ENCODE peak calls at places on chromosomes 5 and 9, in four cellular contexts. U, M, J and G are unnamed samples.

GRCh38 chr5:125278711-125279110 is 532.3 kb upstream of the ZNF608 start:
- DNase-seq in U (no peak), M (no peak), J (no peak), G (no peak)

GRCh38 chr9:92439921-92440750 is 15.9 kb upstream of the OMD start:
- DNase-seq in U (no peak), M (no peak), J (no peak), G (no peak)

GRCh38 chr5:78221467-78221866 is 73.0 kb downstream of the AP3B1 start:
- DNase-seq in U (no peak), M (no peak), J (no peak), G (no peak)

GRCh38 chr5:463952-464351 is 21.0 kb downstream of the EXOC3 start:
- DNase-seq in U (no peak), M (no peak), J (no peak), G (peak)

GRCh38 chr5:54357371-54358058 is 47.1 kb upstream of the ARL15 start:
- DNase-seq in U (no peak), M (no peak), J (no peak), G (no peak)

GRCh38 chr9:21728781-21729180 is 73.7 kb upstream of the MTAP start:
- DNase-seq in U (no peak), M (no peak), J (no peak), G (no peak)

GRCh38 chr5:137741718-137742117 is 5.8 kb upstream of the KLHL3 start:
- DNase-seq in U (no peak), M (peak), J (no peak), G (no peak)

GRCh38 chr9:108665856-108666784 is 189.7 kb downstream of the ACTL7B start:
- DNase-seq in U (no peak), M (peak), J (no peak), G (no peak)

GRCh38 chr5:34684281-34684979 is 28.3 kb downstream of the RAI14 start:
- DNase-seq in U (no peak), M (peak), J (no peak), G (no peak)

GRCh38 chr5:130116431-130116830 is 212.2 kb downstream of the CHSY3 start:
- DNase-seq in U (no peak), M (no peak), J (no peak), G (no peak)

GRCh38 chr5:74517700-74518099 is 122.8 kb downstream of the ENC1 start:
- DNase-seq in U (no peak), M (no peak), J (no peak), G (no peak)

GRCh38 chr9:14313378-14313940 is 482 bp downstream of the NFIB start:
- DNase-seq in U (peak), M (no peak), J (no peak), G (peak)

GRCh38 chr5:72847439-72847838 is 31.0 kb downstream of the TNPO1 start:
- DNase-seq in U (no peak), M (no peak), J (no peak), G (no peak)

GRCh38 chr5:68744196-68744595 is 349.6 kb upstream of the SLC30A5 start:
- DNase-seq in U (no peak), M (no peak), J (no peak), G (no peak)

GRCh38 chr5:134162592-134162991 is 14.2 kb downstream of the SKP1 start:
- DNase-seq in U (no peak), M (no peak), J (no peak), G (no peak)

GRCh38 chr9:130940023-130940549 is 1.0 kb upstream of the FIBCD1 start:
- DNase-seq in U (no peak), M (no peak), J (no peak), G (peak)

GRCh38 chr5:134086943-134087305 is 27.6 kb upstream of the TCF7 start:
- DNase-seq in U (no peak), M (no peak), J (no peak), G (no peak)

GRCh38 chr9:89676281-89676680 is 71.5 kb downstream of the GADD45G start:
- DNase-seq in U (no peak), M (no peak), J (no peak), G (no peak)

GRCh38 chr5:103621548-103621930 is 59.0 kb upstream of the NUDT12 start:
- DNase-seq in U (no peak), M (no peak), J (no peak), G (no peak)

GRCh38 chr5:165834922-165835321 is 2329.5 kb downstream of the MAT2B start:
- DNase-seq in U (no peak), M (no peak), J (no peak), G (no peak)

GRCh38 chr5:86917117-86917579 is 299.4 kb downstream of the COX7C start:
- DNase-seq in U (no peak), M (no peak), J (no peak), G (peak)

GRCh38 chr9:124077915-124078572 is 66.5 kb downstream of the LHX2 start:
- DNase-seq in U (no peak), M (peak), J (no peak), G (no peak)

GRCh38 chr9:130539473-130540223 is 39.7 kb upstream of the FUBP3 start:
- DNase-seq in U (no peak), M (no peak), J (no peak), G (no peak)

GRCh38 chr9:38694676-38695075 is 25.3 kb downstream of the FAM240B start:
- DNase-seq in U (no peak), M (no peak), J (no peak), G (no peak)

GRCh38 chr5:88674262-88675158 is 208.5 kb downstream of the MEF2C start:
- DNase-seq in U (no peak), M (no peak), J (no peak), G (peak)

GRCh38 chr9:86788456-86788855 is 158.8 kb downstream of the GAS1 start:
- DNase-seq in U (no peak), M (no peak), J (no peak), G (no peak)

GRCh38 chr5:170315154-170315553 is 17.6 kb upstream of the LCP2 start:
- DNase-seq in U (no peak), M (no peak), J (no peak), G (no peak)

GRCh38 chr9:130770679-130771442 is 64.2 kb upstream of the ABL1 start:
- DNase-seq in U (peak), M (peak), J (no peak), G (no peak)

GRCh38 chr5:103785569-103785968 is 223.0 kb upstream of the NUDT12 start:
- DNase-seq in U (no peak), M (no peak), J (no peak), G (no peak)

GRCh38 chr5:7745882-7746735 is 104.8 kb downstream of the CFAP90 start:
- DNase-seq in U (peak), M (peak), J (no peak), G (peak)

GRCh38 chr5:146947181-146947941 is 68.8 kb upstream of the PPP2R2B start:
- DNase-seq in U (peak), M (no peak), J (no peak), G (peak)

GRCh38 chr9:93667006-93667405 is 90.6 kb downstream of the PHF2 start:
- DNase-seq in U (no peak), M (no peak), J (no peak), G (peak)

GRCh38 chr5:34436761-34437501 is 219.2 kb upstream of the RAI14 start:
- DNase-seq in U (no peak), M (no peak), J (peak), G (no peak)

GRCh38 chr5:29504411-29504810 is 1689.1 kb upstream of the CDH6 start:
- DNase-seq in U (no peak), M (no peak), J (no peak), G (no peak)

GRCh38 chr5:111551569-111552275 is 39.4 kb upstream of the STARD4 start:
- DNase-seq in U (no peak), M (no peak), J (no peak), G (no peak)

GRCh38 chr5:60960591-60960990 is 15.6 kb downstream of the NDUFAF2 start:
- DNase-seq in U (no peak), M (no peak), J (no peak), G (no peak)

DNA sequence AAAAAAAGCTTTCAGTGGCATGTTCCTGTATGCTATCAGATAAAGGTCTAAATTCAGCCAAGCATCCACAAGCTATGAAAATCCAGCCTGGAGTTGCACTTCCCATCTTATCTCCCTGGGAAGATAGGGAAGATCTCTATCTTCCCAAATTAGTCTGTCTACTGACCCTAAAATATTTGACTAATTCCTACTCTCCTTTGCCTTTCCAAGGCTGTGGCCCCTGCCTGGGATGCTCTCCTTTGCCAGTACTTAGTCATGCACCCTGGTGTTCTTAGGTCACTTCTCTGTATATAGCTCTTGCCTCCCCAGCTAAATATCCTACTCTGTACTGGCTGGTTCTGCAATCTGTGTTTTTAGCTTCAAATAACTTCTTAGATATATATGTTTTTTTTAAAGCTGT is 44.0 kb upstream of the PLPP1 start:
- DNase-seq in U (no peak), M (no peak), J (no peak), G (no peak)
- TF ChIP-seq CBFB in U (no peak), M (no peak), J (no peak), G (no peak)

GRCh38 chr9:137234758-137235423 is 4.2 kb downstream of the SLC34A3 start:
- DNase-seq in U (no peak), M (no peak), J (no peak), G (no peak)

GRCh38 chr9:137236238-137236935 is 4.7 kb upstream of the TUBB4B start:
- DNase-seq in U (peak), M (peak), J (no peak), G (peak)

GRCh38 chr9:137236936-137237421 is 4.1 kb upstream of the TUBB4B start:
- DNase-seq in U (no peak), M (no peak), J (no peak), G (no peak)

GRCh38 chr9:137234055-137234697 is 3.5 kb downstream of the SLC34A3 start:
- DNase-seq in U (no peak), M (no peak), J (no peak), G (no peak)

GRCh38 chr9:137235424-137236237 is 4.9 kb downstream of the SLC34A3 start:
- DNase-seq in U (no peak), M (peak), J (no peak), G (peak)
- TF ChIP-seq SP1 in U (no peak), M (no peak), J (no peak), G (no peak)

DNA sequence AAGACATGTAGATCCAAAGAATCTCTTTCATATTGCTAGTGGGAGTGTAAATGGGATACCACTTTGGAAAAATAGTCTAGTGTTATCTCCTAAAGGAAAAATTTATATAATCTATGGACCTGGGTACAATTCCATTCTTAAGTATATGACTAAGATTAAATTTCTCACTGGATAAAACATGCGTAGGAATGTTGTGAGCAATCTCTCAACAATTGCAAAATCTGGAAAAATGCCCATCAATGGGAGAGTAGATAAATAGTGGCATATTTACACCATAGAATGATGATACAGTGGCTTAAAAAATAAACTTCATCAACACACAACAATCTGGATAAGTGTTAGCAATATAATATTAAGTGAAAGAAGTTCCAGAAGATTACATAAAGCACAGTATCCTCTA is 469.5 kb downstream of the MAN2A1 start:
- DNase-seq in U (no peak), M (no peak), J (no peak), G (no peak)
- TF ChIP-seq CBFB in U (no peak), M (no peak), J (no peak), G (no peak)

GRCh38 chr5:17154211-17154996 is 63.0 kb upstream of the BASP1 start:
- DNase-seq in U (no peak), M (no peak), J (no peak), G (no peak)

GRCh38 chr5:17156463-17156862 is 61.0 kb upstream of the BASP1 start:
- DNase-seq in U (no peak), M (no peak), J (no peak), G (no peak)

GRCh38 chr5:17161669-17162068 is 55.8 kb upstream of the BASP1 start:
- DNase-seq in U (no peak), M (no peak), J (no peak), G (no peak)

GRCh38 chr5:17157916-17158529 is 59.4 kb upstream of the BASP1 start:
- DNase-seq in U (no peak), M (no peak), J (no peak), G (no peak)

DNA sequence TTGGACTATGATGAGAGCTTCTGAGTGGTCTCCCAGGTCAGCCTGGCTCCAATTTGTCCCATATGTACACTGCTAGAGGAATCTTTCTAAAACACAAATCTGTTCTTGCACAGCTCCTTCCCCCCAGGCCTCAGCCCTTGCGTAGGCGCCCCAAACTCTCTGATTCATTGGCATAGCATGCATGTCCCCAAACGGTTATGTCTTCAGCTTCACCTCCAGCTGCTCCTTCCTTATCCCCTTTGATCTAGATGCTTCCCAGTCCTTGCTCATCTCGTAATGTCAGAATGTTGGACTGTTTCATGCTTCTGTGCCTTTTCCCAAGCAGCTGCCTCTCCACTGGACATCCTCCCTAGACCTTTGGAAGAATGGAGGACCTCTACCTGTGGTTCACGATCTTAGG is 60.1 kb upstream of the BASP1 start:
- DNase-seq in U (no peak), M (no peak), J (no peak), G (no peak)
- TF ChIP-seq SP1 in U (no peak), M (no peak), J (no peak), G (no peak)

GRCh38 chr9:114771901-114772300 is 33.9 kb downstream of the TNFSF15 start:
- DNase-seq in U (no peak), M (no peak), J (no peak), G (no peak)
- TF ChIP-seq CBFB in U (no peak), M (no peak), J (no peak), G (no peak)

GRCh38 chr9:4386819-4387218 is 87.0 kb upstream of the GLIS3 start:
- DNase-seq in U (no peak), M (no peak), J (no peak), G (no peak)
- TF ChIP-seq SP1 in U (no peak), M (no peak), J (no peak), G (no peak)

DNA sequence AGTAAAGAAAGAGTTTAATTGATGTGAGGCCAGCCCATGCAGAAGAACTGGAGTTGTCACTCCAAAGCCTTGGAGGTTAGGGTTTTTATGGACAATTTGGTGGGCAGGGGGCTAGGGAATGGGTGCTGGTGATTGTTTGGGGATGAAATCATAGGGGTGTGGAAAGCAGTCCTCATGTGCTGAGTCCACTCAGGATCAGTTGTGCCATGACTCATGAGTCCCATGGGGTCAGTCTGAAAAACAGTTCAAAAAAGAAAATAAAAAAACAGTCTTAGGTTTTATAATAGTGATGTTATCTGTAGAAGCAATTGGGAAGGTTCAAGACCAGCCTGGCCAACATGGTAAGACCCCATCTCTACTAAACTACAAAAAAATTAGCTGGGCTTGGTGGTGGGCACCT is 162.3 kb downstream of the KDM4C start:
- DNase-seq in U (no peak), M (no peak), J (no peak), G (no peak)
- TF ChIP-seq CBFB in U (no peak), M (no peak), J (no peak), G (no peak)

GRCh38 chr5:157994906-157995519 is 136.1 kb upstream of the CLINT1 start:
- DNase-seq in U (peak), M (peak), J (peak), G (peak)
- TF ChIP-seq SP1 in U (no peak), M (no peak), J (no peak), G (no peak)